ENCODE peak calls at places on chromosomes 4 and X, in seven cellular contexts. N is H1, L is neuronal stem cell, Q is IMR-90, J is mesendoderm, I is mesenchymal stem cell, X is trophoblast cell. V is an unnamed sample.

GRCh38 chr4:53522334-53522733 is 69.0 kb downstream of the LNX1 start:
- DNase-seq in L (no peak), Q (peak), J (no peak), I (no peak), N (no peak), X (no peak), V (no peak)

GRCh38 chr4:110605077-110605476 is 17.8 kb downstream of the PITX2 start:
- DNase-seq in L (no peak), J (no peak), N (no peak), I (no peak), X (no peak), Q (no peak), V (no peak)

GRCh38 chr4:82423245-82424054 is 6.8 kb downstream of the HNRNPDL start:
- DNase-seq in X (peak), Q (peak), L (no peak), I (peak), N (no peak), J (no peak), V (no peak)

GRCh38 chr4:71241467-71242401 is 97.1 kb upstream of the SLC4A4 start:
- DNase-seq in I (peak), N (no peak), J (no peak), Q (peak), L (no peak), X (no peak), V (no peak)

GRCh38 chr4:73608677-73609594 is 11.3 kb downstream of the RASSF6 start:
- DNase-seq in X (no peak), N (no peak), I (peak), Q (peak), J (no peak), L (no peak), V (no peak)

GRCh38 chr4:22334155-22334554 is 181.7 kb downstream of the ADGRA3 start:
- DNase-seq in X (no peak), I (no peak), L (no peak), J (no peak), N (no peak), Q (no peak), V (no peak)

GRCh38 chr4:90943311-90943710 is 816.1 kb downstream of the CCSER1 start:
- DNase-seq in L (no peak), I (peak), J (no peak), X (peak), Q (no peak), N (no peak), V (no peak)

GRCh38 chr4:76764251-76764650 is 133.7 kb downstream of the SOWAHB start:
- DNase-seq in L (peak), Q (peak), J (peak), I (peak), N (no peak), X (peak), V (no peak)

GRCh38 chrX:153771686-153772607 is 7.9 kb downstream of the PLXNB3 start:
- DNase-seq in I (no peak), L (no peak), N (no peak), J (no peak), Q (no peak), X (no peak), V (no peak)

GRCh38 chrX:14832591-14832990 is 40.3 kb downstream of the FANCB start:
- DNase-seq in X (no peak), L (no peak), I (no peak), J (no peak), N (no peak), Q (peak), V (no peak)

GRCh38 chr4:89158884-89159503 is 47.7 kb downstream of the TIGD2 start:
- DNase-seq in Q (peak), X (peak), N (no peak), J (peak), L (peak), I (peak), V (no peak)

GRCh38 chr4:89161841-89162240 is 50.5 kb downstream of the TIGD2 start:
- DNase-seq in I (peak), N (no peak), X (no peak), J (no peak), L (no peak), Q (peak), V (no peak)

GRCh38 chr4:89162486-89162885 is 51.2 kb downstream of the TIGD2 start:
- DNase-seq in N (no peak), X (no peak), J (no peak), L (no peak), I (no peak), Q (no peak), V (no peak)

GRCh38 chr4:89162987-89163386 is 51.7 kb downstream of the TIGD2 start:
- DNase-seq in N (no peak), J (no peak), Q (no peak), L (no peak), I (no peak), X (no peak), V (no peak)

GRCh38 chr4:89160806-89161205 is 49.5 kb downstream of the TIGD2 start:
- DNase-seq in I (no peak), X (no peak), N (no peak), Q (no peak), L (no peak), J (no peak), V (no peak)
- H3K23ac ChIP-seq in I (no peak), X (no peak), N (no peak), Q (no peak), L (no peak), J (no peak), V (no peak)

DNA sequence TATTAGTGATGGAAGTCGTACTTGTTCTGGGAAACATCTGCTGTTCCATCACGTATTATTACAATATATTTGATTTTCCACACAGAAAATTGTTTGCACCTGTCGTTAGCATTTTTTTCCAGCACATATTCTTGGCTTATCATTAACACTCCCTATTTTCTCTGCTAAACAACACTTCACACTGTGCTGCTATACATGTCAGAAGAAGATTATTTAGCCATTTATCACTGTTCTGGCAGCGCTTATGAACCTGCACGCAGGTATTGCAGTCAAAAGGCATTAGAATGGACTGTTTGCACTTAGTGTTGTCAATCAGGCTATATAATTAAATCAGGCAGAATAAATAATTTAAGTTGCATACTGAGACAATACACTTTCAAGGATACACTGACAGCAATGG is 218.6 kb downstream of the CHM start:
- DNase-seq in X (no peak), J (no peak), L (no peak), I (no peak), N (no peak), Q (no peak), V (no peak)
- H3K18ac ChIP-seq in X (no peak), J (no peak), L (no peak), I (no peak), N (no peak), Q (no peak), V (no peak)

DNA sequence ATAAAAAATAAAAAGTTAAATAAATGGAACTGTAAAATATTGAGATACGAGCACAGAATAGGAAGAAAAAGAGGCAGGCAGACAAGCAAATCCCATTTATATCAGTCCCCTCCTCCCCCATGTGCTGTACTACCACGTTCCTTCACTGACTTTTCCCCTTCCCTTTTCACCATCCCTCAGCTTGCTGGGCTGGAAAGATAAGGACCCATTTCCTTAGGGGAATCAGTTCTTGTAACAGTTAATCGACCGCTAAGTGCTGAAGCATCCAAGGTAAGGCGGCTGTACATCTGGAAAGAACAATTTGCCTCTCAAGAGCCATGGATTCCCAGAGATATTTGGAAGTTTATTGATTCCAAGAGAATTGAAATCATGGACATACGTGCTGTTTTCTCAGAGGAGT is 1687.9 kb downstream of the STIM2 start:
- DNase-seq in J (peak), I (no peak), Q (no peak), N (no peak), L (no peak), X (no peak), V (no peak)
- H3K9ac ChIP-seq in J (no peak), I (no peak), Q (no peak), N (no peak), L (no peak), X (no peak), V (no peak)

GRCh38 chrX:18545771-18546170 is 120.4 kb downstream of the CDKL5 start:
- DNase-seq in L (no peak), X (no peak), Q (no peak), J (no peak), I (no peak), N (no peak), V (no peak)
- H3K23ac ChIP-seq in L (no peak), X (no peak), Q (no peak), J (no peak), I (no peak), N (no peak), V (no peak)